ENCODE peak calls at places on chromosomes 5 and 9, in nine cellular contexts. E is body of pancreas; J is fibroblast of lung; G is adrenal gland; N is GM23248; D is spleen; W is CD8-positive, alpha-beta T cell; K is tibial artery; Y is heart right ventricle. R is an unnamed sample.

GRCh38 chr5:52674815-52675545 is 112.7 kb upstream of the ITGA1 start:
- DNase-seq in E (no peak), J (peak; percentile 50), G (no peak), N (peak; percentile 76), D (no peak), W (no peak), K (no peak), Y (no peak), R (no peak)

GRCh38 chr5:124402144-124402581 is 344.3 kb downstream of the ZNF608 start:
- DNase-seq in E (no peak), J (peak; percentile 75), G (no peak), N (peak; percentile 77), D (no peak), W (no peak), K (no peak), Y (no peak), R (peak; percentile 77)

GRCh38 chr5:142441638-142442037 is 116.8 kb upstream of the SPRY4 start:
- DNase-seq in E (no peak), J (no peak), G (peak; percentile 78), N (peak; percentile 20), D (no peak), W (no peak), K (no peak), Y (peak; percentile 59), R (peak; percentile 67)

GRCh38 chr9:89484475-89485404 is 13.2 kb downstream of the SEMA4D start:
- DNase-seq in E (no peak), J (no peak), G (peak; percentile 37), N (no peak), D (no peak), W (no peak), K (no peak), Y (no peak), R (peak; percentile 20)

GRCh38 chr5:108686676-108687075 is 61.0 kb upstream of the FER start:
- DNase-seq in E (no peak), J (no peak), G (no peak), N (no peak), D (no peak), W (no peak), K (no peak), Y (no peak), R (no peak)

GRCh38 chr9:131677445-131678180 is 62.3 kb downstream of the RAPGEF1 start:
- DNase-seq in E (no peak), J (peak; percentile 77), G (no peak), N (peak; percentile 83), D (no peak), W (no peak), K (no peak), Y (no peak), R (no peak)

GRCh38 chr9:70114898-70115297 is 71.2 kb downstream of the MAMDC2 start:
- DNase-seq in E (no peak), J (no peak), G (no peak), N (no peak), D (no peak), W (no peak), K (no peak), Y (no peak), R (no peak)

GRCh38 chr5:80238078-80238477 is 17.8 kb downstream of the SERINC5 start:
- DNase-seq in E (no peak), J (no peak), G (peak; percentile 36), N (no peak), D (no peak), W (no peak), K (no peak), Y (no peak), R (no peak)

GRCh38 chr9:129886226-129887174 is 51.2 kb downstream of the USP20 start:
- DNase-seq in E (no peak), J (no peak), G (no peak), N (no peak), D (peak; percentile 83), W (peak; percentile 32), K (no peak), Y (no peak), R (no peak)

GRCh38 chr5:148810821-148811220 is 15.6 kb upstream of the ADRB2 start:
- DNase-seq in E (no peak), J (no peak), G (no peak), N (no peak), D (no peak), W (no peak), K (no peak), Y (no peak), R (no peak)

GRCh38 chr9:98383758-98384157 is 128.3 kb upstream of the TBC1D2 start:
- DNase-seq in E (no peak), J (no peak), G (no peak), N (peak; percentile 46), D (no peak), W (no peak), K (no peak), Y (no peak), R (no peak)

GRCh38 chr5:141681695-141682641 is at the start of gene ARAP3:
- DNase-seq in E (peak; percentile 62), J (peak; percentile 86), G (peak; percentile 95), N (peak; percentile 96), D (peak; percentile 96), W (peak; percentile 30), K (peak; percentile 93), Y (peak; percentile 88), R (peak; percentile 94)

GRCh38 chr9:69546265-69546664 is 125.9 kb downstream of the APBA1 start:
- DNase-seq in E (no peak), J (peak; percentile 23), G (no peak), N (peak; percentile 36), D (no peak), W (no peak), K (no peak), Y (no peak), R (no peak)

GRCh38 chr5:167769846-167770420 is 521.5 kb upstream of the WWC1 start:
- DNase-seq in E (no peak), J (no peak), G (no peak), N (peak; percentile 44), D (no peak), W (no peak), K (no peak), Y (no peak), R (no peak)

GRCh38 chr5:59380350-59380951 is 513.1 kb downstream of the PDE4D start:
- DNase-seq in E (no peak), J (peak; percentile 95), G (no peak), N (peak; percentile 73), D (no peak), W (no peak), K (no peak), Y (no peak), R (no peak)

GRCh38 chr9:15606667-15607472 is 54.0 kb downstream of the CCDC171 start:
- DNase-seq in E (no peak), J (peak; percentile 12), G (no peak), N (peak; percentile 43), D (no peak), W (no peak), K (no peak), Y (peak; percentile 5), R (no peak)

GRCh38 chr5:6193315-6193714 is 185.0 kb downstream of the MED10 start:
- DNase-seq in E (no peak), J (no peak), G (no peak), N (no peak), D (no peak), W (no peak), K (no peak), Y (no peak), R (no peak)

GRCh38 chr9:8106362-8106761 is 306.8 kb upstream of the DMAC1 start:
- DNase-seq in E (no peak), J (no peak), G (no peak), N (no peak), D (no peak), W (no peak), K (no peak), Y (no peak), R (no peak)

GRCh38 chr5:135488727-135489465 is 36.7 kb upstream of the TIFAB start:
- DNase-seq in E (no peak), J (peak; percentile 79), G (no peak), N (peak; percentile 83), D (no peak), W (no peak), K (peak; percentile 66), Y (no peak), R (no peak)

DNA sequence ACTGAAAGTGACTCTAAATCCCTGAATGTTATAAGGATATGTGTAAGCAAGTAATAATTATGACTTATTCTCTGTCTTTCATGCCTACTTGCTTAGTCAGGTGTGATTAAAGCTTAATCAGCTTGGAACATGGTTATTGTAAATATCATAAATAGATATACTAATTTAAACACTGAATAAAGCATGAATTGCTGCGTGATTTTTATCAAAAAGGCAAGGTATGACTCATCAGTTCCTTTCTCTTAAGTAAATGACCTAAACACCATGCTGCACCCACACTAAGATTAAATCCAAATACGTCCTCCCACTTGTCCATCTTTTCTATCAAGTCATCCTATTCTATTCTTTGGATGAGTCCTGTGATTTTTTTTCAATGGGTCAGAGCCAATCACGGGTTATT is 124.6 kb upstream of the MTAP start:
- DNase-seq in E (no peak), J (peak; percentile 95), G (no peak), N (peak; percentile 89), D (no peak), W (no peak), K (no peak), Y (no peak), R (no peak)
- H3K27ac ChIP-seq in E (no peak overlapping the region), J (peak overlapping the region; percentile 39), G (no peak overlapping the region), N (peak overlapping the region; percentile 76), D (no peak overlapping the region), W (no peak overlapping the region), K (no peak overlapping the region), Y (no peak overlapping the region), R (no peak overlapping the region)

GRCh38 chr9:27836661-27837401 is 263.6 kb upstream of the C9orf72 start:
- DNase-seq in E (no peak), J (no peak), G (no peak), N (no peak), D (no peak), W (no peak), K (no peak), Y (no peak), R (no peak)
- H3K27me3 ChIP-seq in E (peaks cover 4% of the 10 kb centered on the region), J (no peaks in the 10 kb centered on the region), G (no peaks in the 10 kb centered on the region), N (no peaks in the 10 kb centered on the region), D (no peaks in the 10 kb centered on the region), W (no peaks in the 10 kb centered on the region), K (no peaks in the 10 kb centered on the region), Y (no peaks in the 10 kb centered on the region), R (no peaks in the 10 kb centered on the region)

GRCh38 chr5:139652788-139653241 is 4.7 kb downstream of the CXXC5 start:
- DNase-seq in E (no peak), J (peak; percentile 53), G (no peak), N (peak; percentile 60), D (no peak), W (no peak), K (no peak), Y (no peak), R (no peak)
- H3K27ac ChIP-seq in E (peak overlapping the region; percentile 98), J (peak overlapping the region; percentile 78), G (peak overlapping the region; percentile 84), N (peak overlapping the region; percentile 98), D (peak overlapping the region; percentile 92), W (no peak overlapping the region), K (peak overlapping the region; percentile 88), Y (peak overlapping the region; percentile 90), R (peak overlapping the region; percentile 94)

DNA sequence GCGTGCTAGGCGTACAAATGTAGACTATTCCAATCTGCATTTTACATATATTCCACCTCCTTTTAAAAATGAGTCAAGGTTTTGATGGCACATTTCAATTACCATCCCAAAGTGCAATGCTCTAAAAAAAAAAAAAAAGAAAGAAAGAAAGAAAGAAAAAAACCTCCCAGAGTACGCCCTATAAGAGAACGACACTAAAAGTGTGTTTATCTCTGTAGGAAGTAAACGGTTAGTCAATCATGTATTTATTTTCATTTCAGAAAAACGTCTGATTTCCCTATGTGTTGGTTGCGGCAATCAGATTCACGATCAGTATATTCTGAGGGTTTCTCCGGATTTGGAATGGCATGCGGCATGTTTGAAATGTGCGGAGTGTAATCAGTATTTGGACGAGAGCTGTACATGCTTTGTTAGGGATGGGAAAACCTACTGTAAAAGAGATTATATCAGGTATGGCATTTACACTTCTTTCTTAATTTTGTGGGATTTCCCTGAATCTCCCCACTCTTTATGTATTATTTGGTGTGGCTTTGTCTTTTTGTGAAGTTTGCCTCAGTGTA is 1.1 kb downstream of the ISL1 start:
- DNase-seq in E (no peak), J (no peak), G (no peak), N (no peak), D (no peak), W (no peak), K (no peak), Y (no peak), R (no peak)
- H3K27me3 ChIP-seq in E (peaks cover 5% of the 10 kb centered on the region), J (peaks cover 27% of the 10 kb centered on the region), G (peaks cover 77% of the 10 kb centered on the region), N (peaks cover 90% of the 10 kb centered on the region), D (peaks cover 29% of the 10 kb centered on the region), W (peaks cover 8% of the 10 kb centered on the region), K (no peaks in the 10 kb centered on the region), Y (peaks cover 8% of the 10 kb centered on the region), R (peaks cover 10% of the 10 kb centered on the region)